ENCODE peak calls at places on chromosomes 6 and 20, in four cellular contexts. S, T, R and U are unnamed samples.

GRCh38 chr6:35359744-35360348 is 17.5 kb downstream of the PPARD start:
- DNase-seq in S (no peak), T (no peak), R (no peak), U (no peak)

GRCh38 chr6:127190552-127190951 is 72.1 kb downstream of the RSPO3 start:
- DNase-seq in S (no peak), T (no peak), R (no peak), U (no peak)

GRCh38 chr6:34383651-34384304 is 8.7 kb downstream of the NUDT3 start:
- DNase-seq in S (no peak), T (no peak), R (no peak), U (no peak)

GRCh38 chr6:98929498-98930060 is 18.2 kb downstream of the FBXL4 start:
- DNase-seq in S (no peak), T (no peak), R (no peak), U (no peak)

GRCh38 chr20:17628101-17628841 is 53.8 kb downstream of the RRBP1 start:
- DNase-seq in S (no peak), T (no peak), R (no peak), U (no peak)

GRCh38 chr6:142601427-142601826 is 299.6 kb downstream of the ADGRG6 start:
- DNase-seq in S (no peak), T (no peak), R (no peak), U (no peak)

GRCh38 chr6:169787797-169788196 is 36.4 kb downstream of the ERMARD start:
- DNase-seq in S (no peak), T (no peak), R (no peak), U (no peak)

GRCh38 chr6:12010635-12011275 is 1.4 kb upstream of the HIVEP1 start:
- DNase-seq in S (peak), T (peak), R (no peak), U (no peak)

GRCh38 chr6:13767121-13767794 is 47.1 kb downstream of the MCUR1 start:
- DNase-seq in S (no peak), T (peak), R (no peak), U (no peak)

GRCh38 chr6:128417698-128418097 is 102.7 kb downstream of the PTPRK start:
- DNase-seq in S (no peak), T (no peak), R (no peak), U (no peak)

GRCh38 chr6:33249732-33250625 is 21.7 kb downstream of the VPS52 start:
- DNase-seq in S (peak), T (no peak), R (no peak), U (no peak)

GRCh38 chr20:13212750-13213149 is 8.3 kb upstream of the ISM1 start:
- DNase-seq in S (no peak), T (no peak), R (no peak), U (no peak)

GRCh38 chr20:63074182-63074581 is 67.4 kb upstream of the BHLHE23 start:
- DNase-seq in S (no peak), T (peak), R (no peak), U (no peak)

GRCh38 chr20:62069741-62070216 is 4.1 kb upstream of the TAF4 start:
- DNase-seq in S (peak), T (no peak), R (no peak), U (no peak)

GRCh38 chr20:60057866-60058807 is 99.9 kb downstream of the CDH26 start:
- DNase-seq in S (no peak), T (peak), R (no peak), U (no peak)

GRCh38 chr6:113719545-113719944 is 137.6 kb upstream of the MARCKS start:
- DNase-seq in S (no peak), T (no peak), R (no peak), U (no peak)

GRCh38 chr20:58109126-58109880 is 119.2 kb downstream of the ANKRD60 start:
- DNase-seq in S (no peak), T (no peak), R (no peak), U (no peak)

GRCh38 chr6:7282097-7282906 is 30.7 kb downstream of the SSR1 start:
- DNase-seq in S (no peak), T (no peak), R (no peak), U (no peak)

GRCh38 chr6:162833776-162834175 is 106.0 kb downstream of the PACRG start:
- DNase-seq in S (no peak), T (no peak), R (no peak), U (no peak)

GRCh38 chr20:36439731-36440072 is 101.6 kb upstream of the MYL9 start:
- DNase-seq in S (no peak), T (no peak), R (no peak), U (no peak)

GRCh38 chr20:4427936-4428581 is 293.6 kb upstream of the PRND start:
- DNase-seq in S (no peak), T (no peak), R (no peak), U (no peak)

GRCh38 chr20:41249781-41250281 is 67.7 kb downstream of the ZHX3 start:
- DNase-seq in S (peak), T (peak), R (no peak), U (peak)

GRCh38 chr20:1277529-1278322 is 11.6 kb downstream of the SNPH start:
- DNase-seq in S (no peak), T (no peak), R (no peak), U (no peak)

GRCh38 chr6:158627940-158628211 is 16.7 kb downstream of the DYNLT1 start:
- DNase-seq in S (no peak), T (no peak), R (no peak), U (no peak)

DNA sequence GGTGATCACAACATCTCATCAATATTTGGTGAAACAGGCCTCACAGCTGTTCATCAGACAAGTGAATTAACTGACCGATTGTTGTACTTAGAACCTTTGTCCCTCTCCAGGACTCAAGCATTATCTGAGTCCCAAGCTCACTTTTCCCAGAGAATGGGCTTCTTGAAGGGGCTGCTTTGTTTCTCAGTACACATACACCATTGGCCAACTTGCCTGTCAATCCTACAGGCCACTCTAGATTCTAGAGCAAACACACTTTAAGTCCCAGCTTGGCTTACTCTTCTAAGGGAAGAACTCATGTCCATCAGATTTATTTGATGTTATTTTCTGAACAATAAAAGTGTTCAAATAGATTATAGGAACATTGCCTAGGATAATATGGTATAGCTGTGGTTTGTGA is 249.5 kb downstream of the BCKDHB start:
- DNase-seq in S (no peak), T (no peak), R (no peak), U (no peak)
- TF ChIP-seq TCF7 in S (no peak), T (no peak), R (no peak), U (no peak)

DNA sequence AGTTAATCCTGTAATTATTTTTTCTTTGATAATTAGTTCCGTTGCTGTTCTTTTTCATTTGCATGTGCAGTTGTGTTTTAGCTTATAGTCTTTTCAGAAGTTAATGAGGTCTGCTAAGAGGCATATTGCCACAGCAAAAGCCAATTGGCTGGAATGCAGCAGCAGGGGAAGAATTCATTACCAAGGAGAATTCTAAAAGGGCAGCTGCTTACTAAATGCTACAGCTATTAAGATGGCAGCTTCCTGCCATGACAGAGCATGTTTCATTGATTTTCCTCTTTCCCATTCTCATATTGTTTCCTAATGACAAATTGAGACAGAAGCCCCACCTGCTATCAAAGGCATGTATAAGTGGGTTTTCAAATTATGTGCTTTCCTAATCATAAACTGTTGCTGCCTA is 66.6 kb downstream of the CLVS2 start:
- DNase-seq in S (no peak), T (no peak), R (no peak), U (no peak)
- TF ChIP-seq TCF7 in S (no peak), T (no peak), R (no peak), U (no peak)

DNA sequence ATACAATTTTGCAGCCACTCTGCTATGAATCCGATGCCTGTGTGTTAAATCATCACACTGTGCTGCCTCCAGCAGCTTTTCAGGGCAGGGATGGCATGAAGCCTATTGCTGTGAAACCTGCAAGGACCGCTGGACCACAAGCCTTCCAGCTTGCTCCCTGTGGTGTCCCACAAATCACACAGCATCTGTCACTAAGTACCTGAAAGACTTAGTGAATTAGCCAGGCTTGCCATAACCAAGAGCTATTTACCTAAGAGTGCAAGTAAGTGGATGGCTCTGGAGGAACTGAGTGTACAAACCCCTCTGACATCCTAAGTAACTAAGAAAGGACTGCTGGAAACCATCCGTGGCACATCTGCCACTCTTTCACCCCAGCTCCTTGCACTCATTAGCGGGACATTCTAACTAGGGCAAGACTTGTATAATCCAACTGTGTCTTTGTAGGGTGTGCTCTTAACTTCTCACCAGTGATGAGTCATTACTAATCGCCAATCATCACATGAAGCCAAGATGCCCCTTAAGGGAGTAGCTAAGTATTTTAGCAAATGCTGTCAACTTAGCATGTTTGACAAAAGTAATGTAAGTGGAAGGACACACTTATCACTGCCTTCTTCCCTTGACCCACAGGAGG is 34.8 kb downstream of the FOXQ1 start:
- DNase-seq in S (no peak), T (no peak), R (no peak), U (no peak)
- TF ChIP-seq TCF7 in S (no peak), T (no peak), R (no peak), U (no peak)

DNA sequence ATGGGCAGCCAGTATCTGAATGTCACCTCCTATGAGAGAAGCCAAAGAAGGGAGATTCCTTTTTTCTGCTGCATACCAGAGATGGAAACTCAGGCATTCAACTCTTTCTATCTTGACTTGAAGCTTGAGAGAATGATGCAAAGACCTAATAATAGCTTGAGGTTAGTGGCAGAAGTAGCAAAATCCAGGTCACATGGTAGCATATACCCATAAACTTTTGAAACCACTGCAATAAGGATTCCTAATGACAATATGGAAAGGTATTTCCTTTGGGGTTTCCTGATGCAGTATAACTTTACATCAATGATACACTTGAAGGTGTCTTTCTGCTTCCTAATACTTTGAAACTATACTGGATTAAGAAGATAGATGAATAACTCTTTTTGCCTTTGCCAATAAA is 155.4 kb upstream of the SIM1 start:
- DNase-seq in S (no peak), T (no peak), R (no peak), U (no peak)
- TF ChIP-seq TCF7 in S (no peak), T (no peak), R (no peak), U (no peak)

GRCh38 chr6:15417811-15418210 is 171.9 kb downstream of the JARID2 start:
- DNase-seq in S (no peak), T (no peak), R (no peak), U (no peak)
- TF ChIP-seq TCF7 in S (no peak), T (no peak), R (no peak), U (no peak)

GRCh38 chr6:215335-216034 is 76.8 kb upstream of the DUSP22 start:
- DNase-seq in S (no peak), T (no peak), R (peak), U (no peak)
- TF ChIP-seq TCF7 in S (no peak), T (no peak), R (no peak), U (no peak)